ENCODE peak calls at places on chromosomes 7 and 10, in five cellular contexts. Q is pons, M is neural crest cell, H is Calu3, S is GM18507. B is an unnamed sample.

GRCh38 chr7:37758467-37758866 is 74.9 kb downstream of the GPR141 start:
- DNase-seq in Q (no peak), M (no peak), H (no peak), S (no peak), B (no peak)

GRCh38 chr10:70319824-70320223 is 36.0 kb upstream of the NPFFR1 start:
- DNase-seq in Q (no peak), M (no peak), H (no peak), S (no peak), B (no peak)

GRCh38 chr10:47315426-47315825 is 6.8 kb upstream of the GDF2 start:
- DNase-seq in Q (no peak), M (no peak), H (no peak), S (no peak), B (no peak)

GRCh38 chr10:24650669-24651391 is 72.9 kb downstream of the ARHGAP21 start:
- DNase-seq in Q (no peak), M (no peak), H (no peak), S (no peak), B (no peak)

GRCh38 chr7:30080818-30081217 is 52.6 kb downstream of the PLEKHA8 start:
- DNase-seq in Q (no peak), M (no peak), H (no peak), S (no peak), B (no peak)

GRCh38 chr10:30967654-30968421 is 63.8 kb downstream of the ZNF438 start:
- DNase-seq in Q (no peak), M (no peak), H (no peak), S (no peak), B (no peak)

GRCh38 chr10:129321727-129322126 is 145.3 kb upstream of the MGMT start:
- DNase-seq in Q (no peak), M (no peak), H (no peak), S (no peak), B (no peak)

GRCh38 chr7:41612798-41613197 is 90.1 kb downstream of the INHBA start:
- DNase-seq in Q (no peak), M (no peak), H (no peak), S (no peak), B (no peak)

GRCh38 chr10:8444630-8445029 is 390.1 kb downstream of the GATA3 start:
- DNase-seq in Q (no peak), M (peak), H (no peak), S (no peak), B (peak)

GRCh38 chr10:105063796-105064195 is 422.7 kb downstream of the SORCS3 start:
- DNase-seq in Q (peak), M (peak), H (peak), S (no peak), B (peak)

GRCh38 chr10:3782456-3783312 is 2.3 kb downstream of the KLF6 start:
- DNase-seq in Q (peak), M (no peak), H (peak), S (no peak), B (peak)

GRCh38 chr7:95772298-95772770 is at the start of gene DYNC1I1:
- DNase-seq in Q (peak), M (peak), H (peak), S (peak), B (peak)

GRCh38 chr7:6495597-6496262 is 48.0 kb upstream of the DAGLB start:
- DNase-seq in Q (no peak), M (no peak), H (no peak), S (no peak), B (no peak)

GRCh38 chr7:101436857-101437576 is 74.3 kb downstream of the COL26A1 start:
- DNase-seq in Q (no peak), M (peak), H (peak), S (no peak), B (peak)

GRCh38 chr7:150955519-150956394 is 22.4 kb downstream of the KCNH2 start:
- DNase-seq in Q (no peak), M (no peak), H (no peak), S (no peak), B (no peak)

GRCh38 chr7:32803742-32804141 is 87.8 kb downstream of the KBTBD2 start:
- DNase-seq in Q (no peak), M (no peak), H (no peak), S (no peak), B (no peak)

GRCh38 chr7:30909431-30909830 is 2.2 kb upstream of the AQP1 start:
- DNase-seq in Q (no peak), M (no peak), H (no peak), S (no peak), B (no peak)

GRCh38 chr10:15197276-15197675 is 28.8 kb upstream of the NMT2 start:
- DNase-seq in Q (no peak), M (no peak), H (no peak), S (no peak), B (no peak)

B was measured in SW480.